ENCODE peak calls at places on chromosomes 13 and 19, in eight cellular contexts. A is uterus; V is Caco-2; K is CD8-positive, alpha-beta memory T cell; I is osteoblast; P is stomach; G is upper lobe of left lung; W is BJ. L is an unnamed sample.

GRCh38 chr19:54209748-54210494 is 9.3 kb downstream of the RPS9 start:
- DNase-seq in K (no peak), P (peak; percentile 97), V (peak; percentile 70), W (peak; percentile 87), A (peak; percentile 83), I (peak; percentile 99), G (no peak), L (no peak)

GRCh38 chr13:48155850-48156249 is 60.9 kb upstream of the MED4 start:
- DNase-seq in G (no peak), W (no peak), P (no peak), V (no peak), K (peak; percentile 74), A (no peak), I (no peak), L (no peak)

GRCh38 chr19:40542197-40542859 is 34.3 kb upstream of the SHKBP1 start:
- DNase-seq in I (peak; percentile 87), V (no peak), G (peak; percentile 88), A (peak; percentile 56), W (no peak), K (no peak), P (peak; percentile 32), L (no peak)

GRCh38 chr19:31262673-31263308 is 86.4 kb downstream of the TSHZ3 start:
- DNase-seq in W (no peak), K (no peak), A (no peak), V (no peak), I (no peak), P (peak; percentile 17), G (no peak), L (peak; percentile 11)

GRCh38 chr19:12847159-12848139 is 9.1 kb downstream of the MAST1 start:
- DNase-seq in P (peak; percentile 93), I (peak; percentile 99), V (peak; percentile 95), K (peak; percentile 75), G (peak; percentile 99), W (peak; percentile 16), A (peak; percentile 81), L (peak; percentile 99)

GRCh38 chr19:47447470-47448359 is 24.0 kb downstream of the SLC8A2 start:
- DNase-seq in W (no peak), G (peak; percentile 89), V (peak; percentile 55), A (peak; percentile 41), K (peak; percentile 57), I (peak; percentile 87), P (peak; percentile 28), L (peak; percentile 98)

GRCh38 chr13:21685485-21686064 is 14.7 kb downstream of the FGF9 start:
- DNase-seq in V (no peak), A (no peak), P (no peak), I (no peak), G (no peak), W (no peak), K (no peak), L (no peak)

GRCh38 chr19:55898911-55899310 is 33.2 kb downstream of the NLRP13 start:
- DNase-seq in G (no peak), I (no peak), K (no peak), V (no peak), P (no peak), A (no peak), W (no peak), L (no peak)

GRCh38 chr19:49570138-49570856 is 10.1 kb downstream of the NOSIP start:
- DNase-seq in P (peak; percentile 65), K (peak; percentile 82), W (no peak), I (peak; percentile 92), G (no peak), A (peak; percentile 75), V (peak; percentile 84), L (peak; percentile 93)

GRCh38 chr13:49374585-49375290 is 69.1 kb downstream of the CAB39L start:
- DNase-seq in W (peak; percentile 53), V (no peak), P (no peak), G (no peak), A (no peak), I (peak; percentile 73), K (no peak), L (no peak)

GRCh38 chr19:1671716-1672037 is 19.3 kb upstream of the TCF3 start:
- DNase-seq in I (peak; percentile 92), P (no peak), V (no peak), W (no peak), K (no peak), G (no peak), A (no peak), L (no peak)

GRCh38 chr19:17326595-17326966 is 8.1 kb downstream of the ANO8 start:
- DNase-seq in K (no peak), I (peak; percentile 96), V (no peak), W (no peak), G (no peak), A (no peak), P (no peak), L (no peak)

DNA sequence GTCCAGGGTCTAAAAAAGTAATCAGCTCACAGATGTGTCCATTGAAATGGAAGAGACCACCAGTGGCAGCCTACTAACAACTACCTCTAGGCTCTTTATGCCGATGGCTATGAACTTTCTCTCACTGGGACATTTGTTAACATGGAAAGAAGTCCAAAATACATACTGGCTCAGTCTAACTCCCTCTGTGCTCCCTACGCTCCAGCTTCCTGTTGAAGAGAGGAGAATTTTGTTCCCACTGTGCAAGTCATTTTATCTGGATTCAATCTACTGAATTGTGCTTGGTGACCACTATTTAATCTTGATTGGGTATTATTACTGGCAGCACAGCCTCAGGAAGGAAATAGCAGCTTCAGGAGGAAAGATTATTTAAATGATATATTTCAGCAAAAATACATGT is 128.8 kb upstream of the ARGLU1 start:
- DNase-seq in G (no peak), P (no peak), K (no peak), I (no peak), W (no peak), V (no peak), A (no peak), L (no peak)
- H3K27me3 ChIP-seq in G (no peaks in the 10 kb centered on the region), P (no peaks in the 10 kb centered on the region), K (no peaks in the 10 kb centered on the region), I (no peaks in the 10 kb centered on the region), W (no peaks in the 10 kb centered on the region), V (no peaks in the 10 kb centered on the region), A (no peaks in the 10 kb centered on the region), L (no peaks in the 10 kb centered on the region)

GRCh38 chr13:34162545-34162936 is 344.6 kb downstream of the RFC3 start:
- DNase-seq in W (peak; percentile 56), V (no peak), K (no peak), A (no peak), I (no peak), P (no peak), G (no peak), L (no peak)

GRCh38 chr13:34159946-34160345 is 342.0 kb downstream of the RFC3 start:
- DNase-seq in V (no peak), W (no peak), P (no peak), I (no peak), G (no peak), K (no peak), A (no peak), L (no peak)

GRCh38 chr13:34165158-34165557 is 347.2 kb downstream of the RFC3 start:
- DNase-seq in P (no peak), G (no peak), K (no peak), V (no peak), W (no peak), A (no peak), I (no peak), L (no peak)

GRCh38 chr13:34164585-34164984 is 346.6 kb downstream of the RFC3 start:
- DNase-seq in W (no peak), P (no peak), A (no peak), G (no peak), I (no peak), V (no peak), K (no peak), L (no peak)

DNA sequence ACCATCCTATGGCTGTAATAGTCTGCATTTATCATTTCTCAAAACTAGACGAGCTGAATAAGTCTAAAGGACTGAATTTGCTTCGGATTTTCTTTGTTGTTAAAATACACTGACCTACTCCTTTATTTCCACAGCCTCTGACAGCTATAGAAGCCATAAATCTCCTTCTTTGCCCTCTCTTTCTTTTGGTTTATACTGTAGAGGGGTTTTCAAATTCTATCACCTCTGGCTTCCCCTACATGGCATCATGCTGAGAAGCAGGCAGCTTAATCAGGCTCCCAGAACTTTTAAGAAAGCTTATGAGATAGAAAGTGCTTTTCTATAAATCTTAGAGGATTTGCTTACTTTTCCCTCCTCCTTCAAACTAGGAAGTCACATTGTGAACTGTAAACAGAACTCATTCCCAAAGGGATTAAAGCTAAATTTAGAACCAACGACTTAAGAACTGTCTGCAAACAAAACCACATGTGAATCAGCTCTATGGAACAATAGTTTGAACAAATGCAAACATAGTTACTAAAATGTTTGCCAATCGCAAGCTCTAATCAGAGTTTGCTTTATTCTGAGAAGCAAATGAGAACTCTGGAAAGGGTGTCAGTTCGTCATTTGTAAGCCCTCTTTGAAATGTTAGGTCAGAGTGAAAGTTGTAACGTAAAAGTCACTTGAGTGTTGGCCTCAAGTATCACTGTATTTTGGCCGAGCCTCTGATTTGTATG is 344.0 kb downstream of the RFC3 start:
- DNase-seq in A (no peak), P (no peak), G (no peak), K (no peak), I (no peak), W (peak; percentile 82), V (peak; percentile 12), L (no peak)
- H3K4me3 ChIP-seq in A (no peak overlapping the region), P (no peak overlapping the region), G (no peak overlapping the region), K (no peak overlapping the region), I (peak overlapping the region; percentile 48), W (no peak overlapping the region), V (no peak overlapping the region), L (no peak overlapping the region)

GRCh38 chr19:645912-646797 is 6.5 kb downstream of the FGF22 start:
- DNase-seq in P (no peak), I (peak; percentile 79), G (peak; percentile 77), K (no peak), A (no peak), W (no peak), V (no peak), L (no peak)
- H3K36me3 ChIP-seq in P (peaks cover 48% of the 10 kb centered on the region), I (peaks cover 20% of the 10 kb centered on the region), G (peaks cover 65% of the 10 kb centered on the region), K (peaks cover 6% of the 10 kb centered on the region), A (no peaks in the 10 kb centered on the region), W (peaks cover 25% of the 10 kb centered on the region), V (no peaks in the 10 kb centered on the region), L (peaks cover 3% of the 10 kb centered on the region)

GRCh38 chr19:30223866-30224688 is 148.1 kb upstream of the ZNF536 start:
- DNase-seq in I (no peak), A (no peak), G (no peak), P (no peak), W (no peak), V (no peak), K (no peak), L (no peak)

GRCh38 chr19:30226464-30227070 is 145.6 kb upstream of the ZNF536 start:
- DNase-seq in W (no peak), V (no peak), A (no peak), P (no peak), K (no peak), G (peak; percentile 58), I (peak; percentile 89), L (peak; percentile 69)

GRCh38 chr19:30225615-30226463 is 146.3 kb upstream of the ZNF536 start:
- DNase-seq in G (peak; percentile 83), A (no peak), K (no peak), I (no peak), P (no peak), V (no peak), W (no peak), L (peak; percentile 80)

GRCh38 chr19:30222993-30223865 is 149.0 kb upstream of the ZNF536 start:
- DNase-seq in A (no peak), G (peak; percentile 68), P (no peak), V (no peak), I (peak; percentile 85), K (no peak), W (no peak), L (peak; percentile 80)

GRCh38 chr19:30224689-30225606 is 147.2 kb upstream of the ZNF536 start:
- DNase-seq in K (no peak), A (no peak), W (no peak), G (peak; percentile 64), I (peak; percentile 86), V (no peak), P (no peak), L (peak; percentile 77)
- H3K27me3 ChIP-seq in K (peaks cover 6% of the 10 kb centered on the region), A (peaks cover 12% of the 10 kb centered on the region), W (peaks cover 18% of the 10 kb centered on the region), G (peaks cover 62% of the 10 kb centered on the region), I (peaks cover 51% of the 10 kb centered on the region), V (no peaks in the 10 kb centered on the region), P (peaks cover 100% of the 10 kb centered on the region), L (peaks cover 76% of the 10 kb centered on the region)